ENCODE peak calls at places on chromosomes 3 and 15, in five cellular contexts. L is mesenchymal stem cell, D is H1, M is neuronal stem cell, V is trophoblast cell. G is an unnamed sample.

GRCh38 chr3:192887047-192887446 is 30.6 kb downstream of the MB21D2 start:
- DNase-seq in L (peak), D (no peak), V (no peak), M (no peak), G (peak)

GRCh38 chr3:70833510-70833835 is 521.0 kb upstream of the MDFIC2 start:
- DNase-seq in D (no peak), V (no peak), L (no peak), M (no peak), G (no peak)

GRCh38 chr15:34217587-34218225 is 7.1 kb upstream of the EMC4 start:
- DNase-seq in L (peak), M (no peak), D (no peak), V (no peak), G (peak)

GRCh38 chr3:66397745-66398144 is 103.1 kb downstream of the LRIG1 start:
- DNase-seq in M (no peak), D (no peak), V (no peak), L (no peak), G (peak)

GRCh38 chr3:23667536-23668429 is 138.0 kb upstream of the UBE2E1 start:
- DNase-seq in V (no peak), M (no peak), D (no peak), L (peak), G (peak)

GRCh38 chr15:39304931-39305728 is 275.7 kb upstream of the THBS1 start:
- DNase-seq in D (no peak), M (no peak), L (no peak), V (no peak), G (no peak)

GRCh38 chr3:12440927-12441326 is 43.4 kb upstream of the TSEN2 start:
- DNase-seq in V (no peak), L (no peak), M (no peak), D (no peak), G (peak)

GRCh38 chr3:27279153-27279552 is 90.0 kb downstream of the NEK10 start:
- DNase-seq in V (peak), D (no peak), L (peak), M (no peak), G (no peak)

GRCh38 chr3:58874248-58874741 is 175.5 kb downstream of the CFAP20DC start:
- DNase-seq in L (peak), V (peak), M (no peak), D (no peak), G (peak)

GRCh38 chr3:14401692-14402303 is 608 bp upstream of the SLC6A6 start:
- DNase-seq in M (no peak), D (no peak), V (no peak), L (no peak), G (no peak)

GRCh38 chr3:196138927-196139680 is 57.2 kb upstream of the TFRC start:
- DNase-seq in M (no peak), V (peak), L (no peak), D (no peak), G (peak)

GRCh38 chr3:75260-75659 is 121.3 kb upstream of the CHL1 start:
- DNase-seq in V (no peak), L (no peak), M (no peak), D (no peak), G (no peak)

GRCh38 chr3:171704002-171704401 is 106.3 kb downstream of the PLD1 start:
- DNase-seq in D (no peak), M (no peak), V (peak), L (peak), G (peak)

GRCh38 chr15:85504739-85505676 is 124.6 kb downstream of the AKAP13 start:
- DNase-seq in M (peak), L (peak), D (no peak), V (peak), G (peak)

GRCh38 chr15:79463781-79464270 is 31.7 kb downstream of the MINAR1 start:
- DNase-seq in V (no peak), M (no peak), L (no peak), D (no peak), G (no peak)

GRCh38 chr3:25037049-25037547 is 391.0 kb upstream of the RARB start:
- DNase-seq in L (no peak), M (no peak), D (no peak), V (no peak), G (no peak)

GRCh38 chr3:16448691-16449090 is 64.8 kb downstream of the RFTN1 start:
- DNase-seq in L (peak), V (peak), M (no peak), D (no peak), G (peak)

GRCh38 chr15:84826369-84826823 is 9.2 kb downstream of the ALPK3 start:
- DNase-seq in D (no peak), L (no peak), V (peak), M (no peak), G (no peak)

GRCh38 chr15:65412556-65412955 is 10.2 kb downstream of the IGDCC4 start:
- DNase-seq in D (no peak), L (peak), V (no peak), M (no peak), G (no peak)

GRCh38 chr15:84034831-84035753 is 200.5 kb upstream of the GOLGA6L4 start:
- DNase-seq in L (peak), V (peak), M (no peak), D (no peak), G (peak)

GRCh38 chr3:5250467-5251195 is 63.1 kb downstream of the EDEM1 start:
- DNase-seq in V (no peak), M (no peak), D (no peak), L (no peak), G (no peak)

DNA sequence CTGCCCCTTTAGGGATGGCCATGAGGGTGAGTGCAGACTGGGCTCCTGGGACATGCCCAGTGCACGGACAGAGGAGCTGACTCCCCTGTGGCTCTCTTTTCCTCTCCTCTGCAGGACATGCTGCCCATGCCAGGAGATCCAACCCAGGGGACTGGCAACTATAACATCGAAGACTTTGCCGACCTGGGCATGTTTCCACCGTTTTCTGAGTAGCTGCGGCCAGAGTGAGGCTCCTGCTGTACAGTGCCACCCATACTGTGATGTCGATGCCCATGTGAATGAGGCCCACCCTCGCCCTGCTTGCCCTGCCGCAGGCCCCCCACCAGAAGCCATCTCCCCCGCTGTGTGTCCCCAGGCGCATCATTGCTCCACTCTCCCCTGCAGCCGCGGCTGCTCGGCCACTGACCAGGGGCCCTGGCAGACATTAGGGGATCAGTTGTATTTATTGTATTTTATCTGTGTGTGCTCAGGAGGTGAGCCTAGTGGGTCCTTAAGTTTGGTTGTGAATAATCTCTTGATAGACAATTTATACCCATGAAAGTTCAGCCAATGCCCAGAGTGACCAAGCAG is 101.5 kb upstream of the ABHD17C start:
- DNase-seq in M (no peak), D (no peak), V (no peak), L (no peak), G (no peak)
- H3K14ac ChIP-seq in M (no peak), D (no peak), V (no peak), L (no peak), G (no peak)

GRCh38 chr15:80559761-80560160 is 135.3 kb upstream of the ABHD17C start:
- DNase-seq in L (no peak), M (no peak), V (no peak), D (no peak), G (no peak)
- H3K4me3 ChIP-seq in L (no peak), M (no peak), V (no peak), D (no peak), G (no peak)

DNA sequence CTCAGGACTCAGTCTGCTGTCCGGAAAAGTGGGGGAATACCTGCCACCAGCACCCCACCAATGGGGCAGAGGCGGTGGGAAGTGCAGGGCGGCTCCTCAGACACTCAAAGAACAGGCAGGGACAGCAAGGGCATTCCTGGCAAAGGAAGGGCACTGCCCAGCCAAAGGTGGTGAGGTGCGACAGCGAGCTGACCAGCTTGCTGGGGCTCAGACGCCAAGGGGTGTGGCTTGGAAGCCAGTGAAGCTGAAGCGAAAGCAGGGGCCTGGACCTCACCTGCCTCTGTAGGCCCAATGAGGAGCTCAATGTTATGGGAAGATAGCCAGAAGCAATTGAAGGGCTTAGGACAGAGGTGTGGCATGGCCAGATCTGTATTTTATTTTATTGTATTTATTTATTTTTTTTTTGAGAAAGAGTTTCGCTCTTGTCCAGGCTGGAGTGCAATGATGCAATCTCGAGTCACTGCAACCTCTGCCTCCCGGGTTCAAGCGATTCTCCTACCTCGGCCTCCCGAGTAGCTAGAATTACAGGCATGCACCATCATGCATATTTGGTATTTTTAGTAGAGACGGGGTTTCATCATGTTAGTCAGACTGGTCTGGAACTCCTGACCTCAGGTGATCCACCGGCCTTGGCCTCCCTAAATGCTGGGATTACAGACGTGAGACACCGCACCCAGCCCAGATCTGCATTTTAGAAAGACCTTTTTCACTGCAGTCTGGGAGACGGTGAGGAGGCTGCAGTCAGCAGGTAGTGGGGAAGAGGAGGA is 4.4 kb upstream of the LMAN1L start:
- DNase-seq in D (no peak), M (no peak), L (no peak), V (peak), G (peak)
- H3K14ac ChIP-seq in D (no peak), M (peak), L (no peak), V (no peak), G (no peak)

DNA sequence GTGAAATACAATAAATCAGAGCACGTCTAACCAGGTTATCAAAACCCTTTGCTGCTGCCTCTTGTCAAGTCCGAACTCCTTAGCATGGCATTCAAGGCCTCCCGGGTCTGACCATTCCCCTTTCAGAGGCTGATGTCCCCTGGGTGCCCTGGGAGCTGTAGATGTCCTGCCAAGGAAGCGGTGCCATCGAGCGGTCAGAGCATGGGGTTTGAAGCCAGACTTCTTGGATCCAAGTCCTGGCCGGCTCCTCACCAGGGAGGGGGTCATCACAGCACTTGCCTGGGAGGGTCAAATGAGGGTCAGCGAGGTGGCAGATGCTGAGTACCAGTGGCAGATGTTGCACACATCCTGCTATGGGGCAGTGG is 511 bp downstream of the TF start:
- DNase-seq in M (no peak), D (no peak), L (no peak), V (no peak), G (no peak)
- H3K4me3 ChIP-seq in M (no peak), D (no peak), L (no peak), V (no peak), G (no peak)

DNA sequence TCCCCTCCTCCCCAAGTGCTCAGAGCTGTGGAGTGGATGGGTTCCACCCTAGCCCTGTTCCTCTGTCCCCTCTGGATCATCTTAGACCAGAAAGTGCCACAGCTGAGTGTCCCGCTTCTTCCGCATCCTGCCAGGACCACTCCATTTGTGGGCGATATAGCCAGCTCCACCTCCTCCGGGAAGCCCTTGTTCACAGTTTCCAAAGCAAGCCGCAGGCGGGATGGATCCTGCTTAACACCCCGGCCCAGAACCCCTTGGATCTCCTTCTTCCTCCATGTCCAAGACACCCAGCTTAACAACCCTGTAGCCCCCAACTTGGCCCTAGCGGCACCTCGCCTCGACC is 490 bp upstream of the ALAS1 start:
- DNase-seq in D (no peak), M (no peak), V (no peak), L (no peak), G (no peak)
- H3K14ac ChIP-seq in D (no peak), M (peak), V (peak), L (peak), G (peak)